ENCODE peak calls at places on chromosomes 16 and 17, in nine cellular contexts. One of them, this sample, is unnamed.

GRCh38 chr16:69150146-69150865 is 17.9 kb downstream of the UTP4 start:
- DNase-seq in posterior cingulate gyrus: peak
- DNase-seq in fibroblast of lung: peak
- DNase-seq in stimulated activated CD8-positive, alpha-beta memory T cell treated with anti-CD3 and anti-CD28 coated beads, Interleukin-2, amount 100 ng/mL, for 48 hours: no peak
- DNase-seq in tibial nerve: no peak
- DNase-seq in heart right ventricle: no peak
- DNase-seq in neural crest cell: peak
- DNase-seq in NCI-H1417: peak
- DNase-seq in KBM-7: peak
- DNase-seq in this sample: no peak

GRCh38 chr16:566475-567361 is at the start of gene NHLRC4:
- DNase-seq in posterior cingulate gyrus: no peak
- DNase-seq in fibroblast of lung: peak
- DNase-seq in stimulated activated CD8-positive, alpha-beta memory T cell treated with anti-CD3 and anti-CD28 coated beads, Interleukin-2, amount 100 ng/mL, for 48 hours: no peak
- DNase-seq in tibial nerve: peak
- DNase-seq in heart right ventricle: peak
- DNase-seq in neural crest cell: peak
- DNase-seq in NCI-H1417: peak
- DNase-seq in KBM-7: peak
- DNase-seq in this sample: no peak

GRCh38 chr17:77495575-77495974 is 354.8 kb downstream of the SEC14L1 start:
- DNase-seq in posterior cingulate gyrus: no peak
- DNase-seq in fibroblast of lung: no peak
- DNase-seq in stimulated activated CD8-positive, alpha-beta memory T cell treated with anti-CD3 and anti-CD28 coated beads, Interleukin-2, amount 100 ng/mL, for 48 hours: no peak
- DNase-seq in tibial nerve: peak
- DNase-seq in heart right ventricle: no peak
- DNase-seq in neural crest cell: no peak
- DNase-seq in NCI-H1417: no peak
- DNase-seq in KBM-7: no peak
- DNase-seq in this sample: no peak

GRCh38 chr17:77846531-77847085 is 111.9 kb upstream of the TNRC6C start:
- DNase-seq in posterior cingulate gyrus: no peak
- DNase-seq in fibroblast of lung: no peak
- DNase-seq in stimulated activated CD8-positive, alpha-beta memory T cell treated with anti-CD3 and anti-CD28 coated beads, Interleukin-2, amount 100 ng/mL, for 48 hours: no peak
- DNase-seq in tibial nerve: no peak
- DNase-seq in heart right ventricle: no peak
- DNase-seq in neural crest cell: no peak
- DNase-seq in NCI-H1417: peak
- DNase-seq in KBM-7: peak
- DNase-seq in this sample: no peak

GRCh38 chr17:31510273-31511175 is 119.0 kb downstream of the RAB11FIP4 start:
- DNase-seq in posterior cingulate gyrus: peak
- DNase-seq in fibroblast of lung: peak
- DNase-seq in stimulated activated CD8-positive, alpha-beta memory T cell treated with anti-CD3 and anti-CD28 coated beads, Interleukin-2, amount 100 ng/mL, for 48 hours: no peak
- DNase-seq in tibial nerve: no peak
- DNase-seq in heart right ventricle: peak
- DNase-seq in neural crest cell: no peak
- DNase-seq in NCI-H1417: no peak
- DNase-seq in KBM-7: no peak
- DNase-seq in this sample: peak

GRCh38 chr16:19167710-19168172 is 299 bp upstream of the SYT17 start:
- DNase-seq in posterior cingulate gyrus: peak
- DNase-seq in fibroblast of lung: peak
- DNase-seq in stimulated activated CD8-positive, alpha-beta memory T cell treated with anti-CD3 and anti-CD28 coated beads, Interleukin-2, amount 100 ng/mL, for 48 hours: peak
- DNase-seq in tibial nerve: no peak
- DNase-seq in heart right ventricle: peak
- DNase-seq in neural crest cell: peak
- DNase-seq in NCI-H1417: peak
- DNase-seq in KBM-7: peak
- DNase-seq in this sample: peak

GRCh38 chr16:11224894-11225676 is 30.9 kb downstream of the SOCS1 start:
- DNase-seq in posterior cingulate gyrus: no peak
- DNase-seq in fibroblast of lung: no peak
- DNase-seq in stimulated activated CD8-positive, alpha-beta memory T cell treated with anti-CD3 and anti-CD28 coated beads, Interleukin-2, amount 100 ng/mL, for 48 hours: peak
- DNase-seq in tibial nerve: no peak
- DNase-seq in heart right ventricle: peak
- DNase-seq in neural crest cell: no peak
- DNase-seq in NCI-H1417: no peak
- DNase-seq in KBM-7: peak
- DNase-seq in this sample: no peak

GRCh38 chr17:77681820-77682219 is 276.7 kb upstream of the TNRC6C start:
- DNase-seq in posterior cingulate gyrus: peak
- DNase-seq in fibroblast of lung: peak
- DNase-seq in stimulated activated CD8-positive, alpha-beta memory T cell treated with anti-CD3 and anti-CD28 coated beads, Interleukin-2, amount 100 ng/mL, for 48 hours: no peak
- DNase-seq in tibial nerve: peak
- DNase-seq in heart right ventricle: peak
- DNase-seq in neural crest cell: no peak
- DNase-seq in NCI-H1417: no peak
- DNase-seq in KBM-7: no peak
- DNase-seq in this sample: no peak

GRCh38 chr16:28580726-28581315 is 16.0 kb downstream of the SULT1A2 start:
- DNase-seq in posterior cingulate gyrus: no peak
- DNase-seq in fibroblast of lung: no peak
- DNase-seq in stimulated activated CD8-positive, alpha-beta memory T cell treated with anti-CD3 and anti-CD28 coated beads, Interleukin-2, amount 100 ng/mL, for 48 hours: no peak
- DNase-seq in tibial nerve: no peak
- DNase-seq in heart right ventricle: no peak
- DNase-seq in neural crest cell: no peak
- DNase-seq in NCI-H1417: no peak
- DNase-seq in KBM-7: no peak
- DNase-seq in this sample: no peak

GRCh38 chr17:35875439-35876139 is 4.6 kb downstream of the CCL5 start:
- DNase-seq in posterior cingulate gyrus: no peak
- DNase-seq in fibroblast of lung: no peak
- DNase-seq in stimulated activated CD8-positive, alpha-beta memory T cell treated with anti-CD3 and anti-CD28 coated beads, Interleukin-2, amount 100 ng/mL, for 48 hours: no peak
- DNase-seq in tibial nerve: no peak
- DNase-seq in heart right ventricle: no peak
- DNase-seq in neural crest cell: no peak
- DNase-seq in NCI-H1417: no peak
- DNase-seq in KBM-7: no peak
- DNase-seq in this sample: no peak

GRCh38 chr17:70961341-70961740 is 792.0 kb downstream of the KCNJ2 start:
- DNase-seq in posterior cingulate gyrus: no peak
- DNase-seq in fibroblast of lung: peak
- DNase-seq in stimulated activated CD8-positive, alpha-beta memory T cell treated with anti-CD3 and anti-CD28 coated beads, Interleukin-2, amount 100 ng/mL, for 48 hours: no peak
- DNase-seq in tibial nerve: no peak
- DNase-seq in heart right ventricle: no peak
- DNase-seq in neural crest cell: no peak
- DNase-seq in NCI-H1417: no peak
- DNase-seq in KBM-7: no peak
- DNase-seq in this sample: peak

GRCh38 chr16:80577485-80578280 is 36.9 kb downstream of the DYNLRB2 start:
- DNase-seq in posterior cingulate gyrus: no peak
- DNase-seq in fibroblast of lung: no peak
- DNase-seq in stimulated activated CD8-positive, alpha-beta memory T cell treated with anti-CD3 and anti-CD28 coated beads, Interleukin-2, amount 100 ng/mL, for 48 hours: no peak
- DNase-seq in tibial nerve: no peak
- DNase-seq in heart right ventricle: no peak
- DNase-seq in neural crest cell: no peak
- DNase-seq in NCI-H1417: peak
- DNase-seq in KBM-7: no peak
- DNase-seq in this sample: no peak

This sample was measured in MG63.